ENCODE peak calls at places on chromosome 11, in nine cellular contexts. A is fibroblast of lung, E is mammary epithelial cell, L is GM23248, B is K562, V is endothelial cell of umbilical vein, Q is PC-3, Z is HepG2, I is HCT116. Y is an unnamed sample.

GRCh38 chr11:44120169-44120568 is 24.7 kb downstream of the EXT2 start:
- DNase-seq in B (no peak), Z (no peak), V (no peak), I (no peak), L (peak), A (peak), E (no peak), Q (peak), Y (peak)

GRCh38 chr11:67117667-67118058 is 1.4 kb upstream of the KDM2A start:
- DNase-seq in B (no peak), V (peak), Q (no peak), E (no peak), Z (no peak), I (no peak), A (no peak), L (peak), Y (peak)

GRCh38 chr11:72721689-72722049 is 30.5 kb downstream of the ARAP1 start:
- DNase-seq in L (peak), Q (no peak), I (no peak), E (no peak), V (no peak), A (peak), B (no peak), Z (no peak), Y (no peak)

GRCh38 chr11:101600948-101601347 is 17.1 kb upstream of the TRPC6 start:
- DNase-seq in Z (no peak), E (no peak), A (no peak), I (no peak), L (no peak), B (no peak), V (no peak), Q (no peak), Y (no peak)

GRCh38 chr11:1562469-1563148 is 9.5 kb downstream of the DUSP8 start:
- DNase-seq in V (no peak), A (no peak), Q (no peak), I (no peak), L (no peak), Z (no peak), B (no peak), E (no peak), Y (no peak)

GRCh38 chr11:117361432-117361831 is 33.8 kb downstream of the CEP164 start:
- DNase-seq in V (no peak), L (no peak), I (no peak), B (no peak), E (no peak), Z (no peak), A (no peak), Q (no peak), Y (no peak)

GRCh38 chr11:62401356-62401755 is 17.5 kb upstream of the SCGB1A1 start:
- DNase-seq in Z (no peak), A (no peak), I (no peak), Q (no peak), B (no peak), E (no peak), V (no peak), L (no peak), Y (no peak)

GRCh38 chr11:134562941-134563471 is 151.0 kb upstream of the B3GAT1 start:
- DNase-seq in Q (no peak), V (no peak), A (no peak), Z (no peak), B (no peak), L (no peak), E (no peak), I (no peak), Y (no peak)

GRCh38 chr11:57761301-57762234 is at the start of gene CTNND1:
- DNase-seq in B (peak), E (peak), L (peak), A (peak), Q (peak), V (peak), Z (peak), I (peak), Y (peak)

GRCh38 chr11:122189259-122189658 is 73.2 kb upstream of the BLID start:
- DNase-seq in Q (peak), V (peak), B (no peak), L (peak), A (peak), I (peak), E (peak), Z (no peak), Y (no peak)

GRCh38 chr11:73752216-73752867 is 8.5 kb downstream of the RAB6A start:
- DNase-seq in E (peak), L (no peak), Z (no peak), B (no peak), Q (no peak), A (no peak), I (no peak), V (no peak), Y (no peak)

GRCh38 chr11:57310630-57311086 is 14.1 kb downstream of the TNKS1BP1 start:
- DNase-seq in V (no peak), Z (peak), A (peak), B (no peak), I (no peak), L (peak), Q (no peak), E (no peak), Y (no peak)

GRCh38 chr11:3808846-3809623 is 675 bp downstream of the PGAP2 start:
- DNase-seq in L (peak), Z (peak), Q (peak), I (peak), A (peak), V (peak), E (peak), B (peak), Y (peak)

GRCh38 chr11:11977206-11977938 is 31.1 kb downstream of the DKK3 start:
- DNase-seq in E (peak), Z (no peak), Q (peak), A (peak), B (no peak), V (peak), I (peak), L (peak), Y (no peak)

GRCh38 chr11:110526323-110526722 is 96.6 kb downstream of the FDX1 start:
- DNase-seq in A (no peak), V (no peak), L (no peak), E (peak), I (no peak), Q (no peak), Z (no peak), B (no peak), Y (no peak)

GRCh38 chr11:128290106-128290840 is 297.1 kb downstream of the ETS1 start:
- DNase-seq in B (peak), E (peak), L (peak), I (peak), Q (peak), Z (peak), A (peak), V (peak), Y (peak)

GRCh38 chr11:112655386-112655785 is 305.8 kb upstream of the NCAM1 start:
- DNase-seq in I (no peak), V (no peak), B (no peak), E (no peak), Z (no peak), A (peak), L (peak), Q (no peak), Y (no peak)

GRCh38 chr11:124832571-124832970 is 32.4 kb upstream of the MSANTD2 start:
- DNase-seq in E (peak), A (no peak), V (no peak), L (no peak), Q (peak), I (no peak), Z (no peak), B (no peak), Y (no peak)

GRCh38 chr11:134079317-134079716 is 10.4 kb downstream of the JAM3 start:
- DNase-seq in Z (no peak), L (peak), I (no peak), A (no peak), Q (no peak), B (no peak), V (no peak), E (no peak), Y (no peak)

DNA sequence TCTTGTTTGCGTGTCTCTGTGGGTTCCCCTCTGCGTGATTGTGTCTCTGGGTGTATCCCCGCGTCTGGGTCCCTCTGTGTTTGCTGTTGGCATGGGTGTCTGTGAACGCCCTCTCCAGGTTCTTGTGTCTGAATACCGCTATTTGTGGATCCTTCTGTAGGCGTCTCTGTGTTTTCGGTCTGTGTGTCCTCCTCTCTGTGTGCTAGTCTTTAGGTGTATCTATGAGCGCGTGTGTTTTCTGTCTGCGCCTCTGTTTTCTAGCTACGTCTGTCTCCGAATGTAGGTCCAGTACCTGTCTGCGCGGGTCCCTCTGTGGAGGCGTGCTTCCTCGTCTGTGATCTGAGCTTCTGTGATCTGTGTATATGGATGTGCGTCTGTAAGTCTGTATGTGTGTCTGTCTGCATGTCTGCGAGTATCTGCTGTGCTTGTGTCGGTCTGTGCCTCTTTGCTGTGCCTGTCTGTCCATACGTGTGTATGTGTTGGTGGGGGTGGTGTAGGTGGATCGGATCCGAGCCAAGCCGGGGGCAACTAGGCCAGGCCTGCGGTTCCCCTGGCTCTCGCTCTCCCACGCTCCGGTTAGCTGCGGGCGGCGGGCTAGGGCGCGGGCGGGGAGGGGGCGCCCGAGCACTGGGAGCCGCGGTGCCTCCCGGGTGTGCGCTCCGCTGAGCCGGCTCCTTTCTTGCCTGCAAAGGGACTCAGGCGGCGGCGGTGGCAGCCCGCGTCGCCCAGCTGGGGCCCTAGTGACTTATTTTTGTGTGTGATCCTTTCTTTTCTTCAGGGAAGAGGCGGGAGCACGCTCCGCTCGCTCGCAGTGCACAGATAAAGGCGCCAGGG is 105.3 kb upstream of the E2F8 start:
- DNase-seq in A (peak), L (peak), E (no peak), Q (no peak), B (peak), V (peak), I (no peak), Z (no peak), Y (peak)
- TF ChIP-seq EZH2 in A (peak), L (peak), E (peak), Q (peak), B (no peak), V (no peak), I (no peak), Z (no peak), Y (peak)

GRCh38 chr11:68202165-68202564 is 10.9 kb downstream of the KMT5B start:
- DNase-seq in A (no peak), B (no peak), L (no peak), Q (no peak), I (no peak), E (no peak), V (no peak), Z (no peak), Y (no peak)

GRCh38 chr11:68200639-68201038 is 12.5 kb downstream of the KMT5B start:
- DNase-seq in I (no peak), Q (no peak), E (no peak), V (no peak), L (peak), B (no peak), A (peak), Z (no peak), Y (no peak)

GRCh38 chr11:68206211-68206610 is 6.9 kb downstream of the KMT5B start:
- DNase-seq in B (peak), L (peak), Z (peak), V (peak), A (peak), E (peak), Q (peak), I (peak), Y (peak)

GRCh38 chr11:68199295-68199987 is 13.7 kb downstream of the KMT5B start:
- DNase-seq in E (no peak), I (no peak), B (no peak), Q (no peak), A (no peak), Z (no peak), L (no peak), V (no peak), Y (no peak)

GRCh38 chr11:68204402-68204801 is 8.7 kb downstream of the KMT5B start:
- DNase-seq in E (no peak), Z (no peak), V (no peak), Q (no peak), A (no peak), I (no peak), L (no peak), B (no peak), Y (no peak)
- H3K4me2 ChIP-seq in E (no peak), Z (no peak), V (no peak), Q (no peak), A (no peak), I (no peak), L (no peak), B (no peak), Y (no peak)

GRCh38 chr11:68843052-68843561 is 1.4 kb upstream of the CPT1A start:
- DNase-seq in Q (no peak), I (no peak), B (no peak), L (peak), V (peak), Z (no peak), A (peak), E (no peak), Y (peak)
- H3K9ac ChIP-seq in Q (no peak), I (no peak), B (no peak), L (peak), V (no peak), Z (no peak), A (no peak), E (no peak), Y (no peak)

GRCh38 chr11:46387919-46388618 is 3.5 kb downstream of the CHRM4 start:
- DNase-seq in E (no peak), Z (no peak), Q (no peak), B (peak), L (no peak), V (no peak), I (no peak), A (no peak), Y (no peak)
- TF ChIP-seq EZH2 in E (no peak), Z (no peak), Q (no peak), B (no peak), L (no peak), V (peak), I (no peak), A (no peak), Y (no peak)

GRCh38 chr11:93133710-93134109 is 64.1 kb downstream of the SLC36A4 start:
- DNase-seq in A (peak), E (no peak), B (no peak), I (no peak), L (peak), Q (no peak), Z (no peak), V (no peak), Y (no peak)
- H3K4me2 ChIP-seq in A (peak), E (no peak), B (no peak), I (no peak), L (no peak), Q (no peak), Z (no peak), V (no peak), Y (no peak)

DNA sequence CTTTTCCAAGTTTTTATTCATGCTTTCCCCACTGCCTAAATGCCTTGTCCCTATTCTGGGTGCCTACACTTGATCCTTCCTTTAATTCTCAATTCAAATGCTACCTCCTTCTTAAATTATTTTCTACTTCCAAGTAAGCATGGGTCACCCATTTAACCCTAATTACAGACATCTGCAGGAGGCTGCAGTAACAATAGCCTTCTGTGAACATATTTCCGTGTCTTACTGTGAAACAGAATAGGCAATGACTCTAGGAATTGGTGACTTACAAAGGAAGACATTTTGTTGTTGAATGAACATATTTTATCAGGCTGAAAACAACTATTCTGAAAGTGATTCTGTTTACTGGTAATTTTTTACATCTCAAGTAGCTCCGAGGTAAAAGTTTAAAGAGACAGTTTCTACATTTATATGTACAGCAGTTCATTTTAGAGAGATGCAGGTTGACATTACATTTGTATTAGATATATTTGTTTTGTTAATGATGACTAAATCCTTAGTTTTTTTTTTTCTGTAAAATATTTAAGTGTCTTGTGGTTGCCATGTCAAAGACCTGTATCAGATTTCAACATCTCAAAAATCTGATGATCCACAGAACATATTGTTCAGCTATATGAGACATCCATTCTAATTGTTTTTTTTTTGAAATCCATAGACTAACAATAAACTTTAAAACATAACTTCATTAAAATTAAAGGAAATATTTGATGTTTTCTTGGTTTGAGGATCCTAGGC is 316.8 kb downstream of the CASP12 start:
- DNase-seq in Q (peak), I (no peak), L (no peak), V (no peak), A (peak), Z (no peak), B (no peak), E (peak), Y (peak)
- H3K9ac ChIP-seq in Q (no peak), I (no peak), L (no peak), V (no peak), A (no peak), Z (no peak), B (no peak), E (no peak), Y (no peak)

GRCh38 chr11:64296830-64297721 is 3.1 kb upstream of the CATSPERZ start:
- DNase-seq in I (no peak), Z (no peak), Q (no peak), B (no peak), A (no peak), L (no peak), E (no peak), V (no peak), Y (no peak)
- TF ChIP-seq EZH2 in I (no peak), Z (no peak), Q (no peak), B (no peak), A (no peak), L (no peak), E (no peak), V (no peak), Y (no peak)

Y was measured in neural progenitor cell.